ENCODE peak calls at places on chromosomes 5 and 9, in eight cellular contexts. D is dermis microvascular lymphatic vessel endothelial cell; T is iPS DF 6.9; L is left colon; Y is fibroblast of mammary gland; E is colonic mucosa; O is small intestine; U is stimulated activated CD8-positive, alpha-beta memory T cell treated with anti-CD3 and anti-CD28 coated beads, Interleukin-4, amount 100 ng/mL, for 1 hour. X is an unnamed sample.

GRCh38 chr5:72784129-72784528 is 32.3 kb upstream of the TNPO1 start:
- DNase-seq in D (no peak), T (no peak), L (no peak), Y (no peak), E (no peak), O (no peak), U (no peak), X (no peak)

GRCh38 chr5:122723606-122724352 is 51.1 kb upstream of the SNX2 start:
- DNase-seq in D (no peak), T (no peak), L (no peak), Y (peak), E (no peak), O (peak), U (no peak), X (no peak)

GRCh38 chr9:81772144-81772543 is 82.8 kb upstream of the TLE1 start:
- DNase-seq in D (peak), T (no peak), L (no peak), Y (no peak), E (no peak), O (no peak), U (no peak), X (no peak)

GRCh38 chr9:132412089-132412488 is 2.1 kb downstream of the CFAP77 start:
- DNase-seq in D (no peak), T (no peak), L (no peak), Y (peak), E (no peak), O (no peak), U (no peak), X (no peak)

GRCh38 chr5:81486711-81487110 is 92.8 kb upstream of the ACOT12 start:
- DNase-seq in D (no peak), T (no peak), L (no peak), Y (no peak), E (no peak), O (no peak), U (no peak), X (no peak)

GRCh38 chr5:63854076-63854475 is 108.2 kb downstream of the HTR1A start:
- DNase-seq in D (no peak), T (no peak), L (no peak), Y (no peak), E (no peak), O (no peak), U (no peak), X (no peak)

GRCh38 chr5:81429363-81429762 is 35.4 kb upstream of the ACOT12 start:
- DNase-seq in D (no peak), T (no peak), L (no peak), Y (no peak), E (no peak), O (no peak), U (no peak), X (no peak)

GRCh38 chr5:111848374-111848914 is 91.5 kb upstream of the NREP start:
- DNase-seq in D (no peak), T (no peak), L (no peak), Y (no peak), E (no peak), O (no peak), U (no peak), X (no peak)

GRCh38 chr5:35202319-35203111 is 27.8 kb downstream of the PRLR start:
- DNase-seq in D (peak), T (peak), L (peak), Y (peak), E (peak), O (peak), U (no peak), X (no peak)

GRCh38 chr5:61275841-61276240 is 56.2 kb upstream of the ZSWIM6 start:
- DNase-seq in D (no peak), T (no peak), L (peak), Y (peak), E (no peak), O (no peak), U (no peak), X (peak)

GRCh38 chr9:93020785-93021670 is 37.5 kb upstream of the SUSD3 start:
- DNase-seq in D (no peak), T (no peak), L (no peak), Y (no peak), E (no peak), O (no peak), U (no peak), X (no peak)

GRCh38 chr9:73515216-73515615 is 363.6 kb downstream of the ANXA1 start:
- DNase-seq in D (no peak), T (no peak), L (no peak), Y (no peak), E (no peak), O (no peak), U (no peak), X (no peak)

GRCh38 chr5:124662261-124662781 is 84.1 kb downstream of the ZNF608 start:
- DNase-seq in D (no peak), T (no peak), L (peak), Y (no peak), E (peak), O (peak), U (no peak), X (no peak)

GRCh38 chr5:96219580-96220281 is 213.3 kb downstream of the PCSK1 start:
- DNase-seq in D (no peak), T (no peak), L (no peak), Y (peak), E (no peak), O (no peak), U (no peak), X (no peak)

GRCh38 chr5:181039471-181039870 is 595 bp upstream of the BTNL9 start:
- DNase-seq in D (no peak), T (no peak), L (no peak), Y (no peak), E (no peak), O (no peak), U (no peak), X (no peak)

GRCh38 chr5:111143910-111144309 is 51.8 kb downstream of the WDR36 start:
- DNase-seq in D (no peak), T (no peak), L (no peak), Y (peak), E (no peak), O (no peak), U (no peak), X (peak)

GRCh38 chr5:109016300-109016699 is 268.6 kb downstream of the FER start:
- DNase-seq in D (no peak), T (no peak), L (no peak), Y (no peak), E (no peak), O (peak), U (no peak), X (no peak)

GRCh38 chr9:75039006-75039405 is 10.9 kb upstream of the CARNMT1 start:
- DNase-seq in D (no peak), T (no peak), L (no peak), Y (peak), E (no peak), O (no peak), U (no peak), X (no peak)

GRCh38 chr5:78242001-78242400 is 52.5 kb downstream of the AP3B1 start:
- DNase-seq in D (no peak), T (no peak), L (no peak), Y (no peak), E (no peak), O (no peak), U (no peak), X (no peak)

GRCh38 chr5:5638193-5638592 is 215.7 kb downstream of the ICE1 start:
- DNase-seq in D (no peak), T (no peak), L (no peak), Y (no peak), E (no peak), O (no peak), U (no peak), X (peak)

GRCh38 chr5:137091473-137091872 is 407.7 kb downstream of the SPOCK1 start:
- DNase-seq in D (no peak), T (no peak), L (no peak), Y (peak), E (no peak), O (no peak), U (no peak), X (no peak)

GRCh38 chr5:154937186-154937717 is 759 bp downstream of the GEMIN5 start:
- DNase-seq in D (no peak), T (no peak), L (no peak), Y (peak), E (no peak), O (peak), U (no peak), X (no peak)

GRCh38 chr5:180053061-180053602 is 18.4 kb downstream of the RNF130 start:
- DNase-seq in D (no peak), T (no peak), L (no peak), Y (no peak), E (no peak), O (no peak), U (no peak), X (no peak)

GRCh38 chr9:87606921-87607521 is 109.4 kb downstream of the DAPK1 start:
- DNase-seq in D (no peak), T (no peak), L (no peak), Y (peak), E (no peak), O (no peak), U (no peak), X (no peak)

GRCh38 chr5:2670856-2671404 is 80.5 kb downstream of the IRX2 start:
- DNase-seq in D (no peak), T (no peak), L (no peak), Y (no peak), E (no peak), O (no peak), U (no peak), X (no peak)

GRCh38 chr5:131973089-131973712 is 27.7 kb upstream of the MEIKIN start:
- DNase-seq in D (no peak), T (no peak), L (peak), Y (no peak), E (no peak), O (no peak), U (no peak), X (no peak)

GRCh38 chr9:36787709-36788108 is 215.0 kb downstream of the MELK start:
- DNase-seq in D (no peak), T (no peak), L (no peak), Y (no peak), E (no peak), O (no peak), U (no peak), X (no peak)

GRCh38 chr5:73363911-73364730 is 84.5 kb downstream of the FOXD1 start:
- DNase-seq in D (no peak), T (no peak), L (no peak), Y (peak), E (no peak), O (no peak), U (no peak), X (no peak)

GRCh38 chr5:176388003-176388340 is 426 bp downstream of the NOP16 start:
- DNase-seq in D (no peak), T (no peak), L (no peak), Y (peak), E (no peak), O (no peak), U (no peak), X (no peak)

GRCh38 chr9:112065781-112066606 is 109.1 kb downstream of the SUSD1 start:
- DNase-seq in D (no peak), T (no peak), L (peak), Y (peak), E (peak), O (peak), U (no peak), X (peak)

GRCh38 chr5:123752576-123752975 is 240.6 kb downstream of the CSNK1G3 start:
- DNase-seq in D (no peak), T (no peak), L (no peak), Y (peak), E (no peak), O (no peak), U (no peak), X (peak)

GRCh38 chr9:79263666-79264460 is 307.9 kb upstream of the TLE4 start:
- DNase-seq in D (no peak), T (no peak), L (no peak), Y (no peak), E (no peak), O (no peak), U (no peak), X (no peak)

GRCh38 chr5:35776757-35777156 is 79.9 kb upstream of the IL7R start:
- DNase-seq in D (no peak), T (no peak), L (no peak), Y (no peak), E (no peak), O (no peak), U (no peak), X (no peak)

GRCh38 chr5:13278148-13278547 is 666.3 kb downstream of the DNAH5 start:
- DNase-seq in D (no peak), T (no peak), L (no peak), Y (no peak), E (no peak), O (no peak), U (no peak), X (no peak)

GRCh38 chr9:2780846-2781245 is 63.0 kb downstream of the PUM3 start:
- DNase-seq in D (no peak), T (no peak), L (no peak), Y (no peak), E (no peak), O (no peak), U (no peak), X (no peak)

GRCh38 chr5:158499680-158499998 is 600.1 kb downstream of the EBF1 start:
- DNase-seq in D (no peak), T (no peak), L (no peak), Y (no peak), E (no peak), O (no peak), U (no peak), X (no peak)

GRCh38 chr5:78569441-78569840 is 79.1 kb downstream of the LHFPL2 start:
- DNase-seq in D (no peak), T (no peak), L (no peak), Y (peak), E (no peak), O (peak), U (no peak), X (peak)

GRCh38 chr9:129162901-129163670 is 15.0 kb downstream of the IER5L start:
- DNase-seq in D (no peak), T (no peak), L (no peak), Y (peak), E (no peak), O (no peak), U (no peak), X (no peak)

GRCh38 chr9:34171753-34172535 is 6.9 kb upstream of the UBAP1 start:
- DNase-seq in D (no peak), T (no peak), L (peak), Y (no peak), E (no peak), O (peak), U (no peak), X (peak)

X was measured in gastrocnemius medialis.